ENCODE peak calls at places on chromosomes 12 and 14, in seven cellular contexts. G, P, K, D, E, H and N are unnamed samples.

GRCh38 chr14:91250912-91251311 is 6.4 kb upstream of the GPR68 start:
- DNase-seq in G (no peak), H (no peak), P (no peak), D (no peak), K (no peak), E (no peak), N (no peak)

GRCh38 chr12:31518680-31519227 is 72.2 kb downstream of the DENND5B start:
- DNase-seq in H (peak), G (peak), D (no peak), E (peak), K (no peak), P (no peak), N (peak)

GRCh38 chr14:51616724-51617409 is 34.8 kb upstream of the FRMD6 start:
- DNase-seq in D (no peak), H (peak), K (peak), G (no peak), P (no peak), E (peak), N (no peak)

GRCh38 chr12:123115409-123116111 is 35.3 kb downstream of the PITPNM2 start:
- DNase-seq in E (no peak), K (no peak), G (no peak), D (no peak), H (peak), P (peak), N (peak)

GRCh38 chr14:86038401-86038985 is 508.5 kb downstream of the FLRT2 start:
- DNase-seq in G (no peak), P (peak), E (peak), D (peak), K (no peak), H (peak), N (peak)

GRCh38 chr12:49583361-49584094 is 15.6 kb upstream of the MCRS1 start:
- DNase-seq in H (peak), E (no peak), K (no peak), G (no peak), D (no peak), P (no peak), N (peak)

GRCh38 chr14:60183724-60184596 is 18.8 kb upstream of the DHRS7 start:
- DNase-seq in P (peak), E (peak), G (no peak), D (peak), K (peak), H (peak), N (peak)

GRCh38 chr12:6346235-6346832 is 4.5 kb upstream of the TNFRSF1A start:
- DNase-seq in G (no peak), K (no peak), H (no peak), E (no peak), P (no peak), D (no peak), N (no peak)

GRCh38 chr12:75561921-75562320 is 50.5 kb upstream of the KRR1 start:
- DNase-seq in H (no peak), K (no peak), E (no peak), G (no peak), P (no peak), D (no peak), N (no peak)

GRCh38 chr12:130014485-130014807 is 110.6 kb upstream of the TMEM132D start:
- DNase-seq in P (no peak), D (no peak), E (peak), K (no peak), H (no peak), G (no peak), N (peak)

GRCh38 chr12:103962493-103962892 is 3.2 kb upstream of the TDG start:
- DNase-seq in K (peak), H (no peak), G (no peak), D (no peak), P (no peak), E (no peak), N (no peak)

GRCh38 chr14:100297320-100298300 is 8.6 kb downstream of the SLC25A29 start:
- DNase-seq in K (no peak), D (no peak), E (no peak), P (peak), H (peak), G (no peak), N (peak)

GRCh38 chr12:95141305-95141704 is 67.9 kb upstream of the NR2C1 start:
- DNase-seq in E (no peak), H (no peak), K (no peak), G (no peak), D (no peak), P (no peak), N (no peak)

GRCh38 chr14:43003845-43004244 is 1397.2 kb downstream of the LRFN5 start:
- DNase-seq in D (no peak), G (no peak), H (peak), K (no peak), P (peak), E (peak), N (no peak)

GRCh38 chr14:101228949-101229541 is 325.5 kb upstream of the RTL1 start:
- DNase-seq in G (no peak), E (peak), D (no peak), H (no peak), K (no peak), P (peak), N (no peak)

GRCh38 chr14:51490205-51490604 is 161.5 kb upstream of the FRMD6 start:
- DNase-seq in K (no peak), E (peak), G (no peak), H (no peak), D (no peak), P (no peak), N (no peak)

GRCh38 chr12:102543494-102543893 is 63.1 kb upstream of the IGF1 start:
- DNase-seq in E (no peak), P (no peak), K (no peak), H (no peak), D (no peak), G (no peak), N (no peak)

GRCh38 chr14:56129092-56129491 is 10.9 kb downstream of the PELI2 start:
- DNase-seq in P (no peak), D (no peak), K (no peak), H (no peak), G (no peak), E (no peak), N (no peak)

GRCh38 chr14:63938198-63939005 is 85.6 kb downstream of the SYNE2 start:
- DNase-seq in P (no peak), K (no peak), G (no peak), D (peak), E (no peak), H (peak), N (no peak)

GRCh38 chr12:73445658-73446324 is 1091.8 kb upstream of the ATXN7L3B start:
- DNase-seq in H (no peak), E (no peak), G (no peak), K (no peak), D (no peak), P (peak), N (no peak)